ENCODE peak calls at places on chromosome 9, in eight cellular contexts. O, P, V, K, N, S, Q and G are unnamed samples.

GRCh38 chr9:26459959-26460358 is 432.6 kb downstream of the CAAP1 start:
- DNase-seq in O (no peak), P (no peak), V (no peak), K (no peak), N (no peak), S (no peak), Q (no peak), G (no peak)

GRCh38 chr9:96079816-96080215 is 204.3 kb downstream of the ERCC6L2 start:
- DNase-seq in O (no peak), P (no peak), V (no peak), K (no peak), N (no peak), S (no peak), Q (no peak), G (no peak)

GRCh38 chr9:137972988-137973470 is 95.4 kb downstream of the CACNA1B start:
- DNase-seq in O (no peak), P (no peak), V (no peak), K (no peak), N (no peak), S (no peak), Q (no peak), G (no peak)

GRCh38 chr9:129500166-129500862 is 120.6 kb downstream of the C9orf50 start:
- DNase-seq in O (no peak), P (no peak), V (no peak), K (no peak), N (no peak), S (no peak), Q (peak), G (peak)

GRCh38 chr9:121830441-121831140 is 179.2 kb downstream of the DAB2IP start:
- DNase-seq in O (no peak), P (no peak), V (no peak), K (no peak), N (no peak), S (no peak), Q (no peak), G (no peak)

GRCh38 chr9:6049798-6050197 is 34.4 kb upstream of the RANBP6 start:
- DNase-seq in O (peak), P (no peak), V (no peak), K (no peak), N (peak), S (no peak), Q (no peak), G (no peak)

GRCh38 chr9:129154866-129155477 is 23.1 kb downstream of the IER5L start:
- DNase-seq in O (no peak), P (no peak), V (no peak), K (no peak), N (no peak), S (no peak), Q (no peak), G (peak)

GRCh38 chr9:123033352-123033751 is at the start of gene GPR21:
- DNase-seq in O (no peak), P (no peak), V (no peak), K (no peak), N (no peak), S (no peak), Q (peak), G (no peak)

GRCh38 chr9:16615451-16615850 is 255.0 kb downstream of the BNC2 start:
- DNase-seq in O (no peak), P (no peak), V (no peak), K (no peak), N (no peak), S (no peak), Q (no peak), G (no peak)

GRCh38 chr9:109325089-109325488 is 4.2 kb upstream of the EPB41L4B start:
- DNase-seq in O (no peak), P (no peak), V (no peak), K (no peak), N (no peak), S (no peak), Q (no peak), G (no peak)